ENCODE peak calls at places on chromosomes 1 and 21, in four cellular contexts. K is astrocyte of the cerebellum, T is fibroblast of lung, P is lower lobe of right lung. B is an unnamed sample.

GRCh38 chr1:42993631-42994121 is 35.0 kb upstream of the SLC2A1 start:
- DNase-seq in K (no peak), T (no peak), P (no peak), B (no peak)

GRCh38 chr1:115310821-115311220 is 27.2 kb downstream of the NGF start:
- DNase-seq in K (no peak), T (no peak), P (no peak), B (no peak)

GRCh38 chr1:110250749-110251148 is 40.6 kb downstream of the KCNC4 start:
- DNase-seq in K (no peak), T (no peak), P (no peak), B (no peak)

GRCh38 chr1:51621161-51621560 is 4.3 kb downstream of the OSBPL9 start:
- DNase-seq in K (no peak), T (no peak), P (no peak), B (no peak)

GRCh38 chr1:55062801-55063561 is 23.6 kb downstream of the PCSK9 start:
- DNase-seq in K (no peak), T (no peak), P (no peak), B (no peak)

GRCh38 chr1:83901547-83902155 is 97.3 kb downstream of the TTLL7 start:
- DNase-seq in K (no peak), T (peak), P (no peak), B (no peak)

GRCh38 chr1:1282998-1283397 is 2.8 kb downstream of the SCNN1D start:
- DNase-seq in K (no peak), T (no peak), P (no peak), B (peak)

GRCh38 chr21:16573581-16573980 is 843.8 kb downstream of the USP25 start:
- DNase-seq in K (no peak), T (peak), P (no peak), B (no peak)

GRCh38 chr1:32525053-32525452 is 14.2 kb upstream of the ZBTB8A start:
- DNase-seq in K (no peak), T (no peak), P (no peak), B (no peak)

GRCh38 chr1:205907794-205908193 is 35.5 kb downstream of the SLC26A9 start:
- DNase-seq in K (no peak), T (peak), P (no peak), B (no peak)

GRCh38 chr1:8239039-8239305 is 78.9 kb upstream of the SLC45A1 start:
- DNase-seq in K (no peak), T (peak), P (peak), B (no peak)
- TF ChIP-seq CTCF in K (peak), T (peak), P (peak), B (no peak)

DNA sequence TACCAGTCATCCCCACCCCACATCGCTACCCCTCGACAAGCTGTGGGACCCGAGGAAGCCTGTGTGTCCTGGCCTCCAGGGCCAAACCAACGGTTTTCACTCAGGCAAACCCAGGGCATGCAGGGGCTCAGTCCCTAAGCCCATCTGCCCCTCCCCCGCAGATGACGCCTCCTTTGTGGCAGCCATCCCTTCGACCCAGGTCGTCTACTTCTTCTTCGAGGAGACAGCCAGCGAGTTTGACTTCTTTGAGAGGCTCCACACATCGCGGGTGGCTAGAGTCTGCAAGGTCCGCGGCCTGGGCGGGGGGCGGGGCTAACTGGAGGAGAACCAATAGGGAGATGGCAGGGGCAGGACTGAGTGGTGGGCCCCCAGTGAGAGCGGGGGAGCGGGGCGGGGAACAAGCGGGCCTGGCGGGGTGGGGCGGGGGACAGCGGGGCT is 7.4 kb downstream of the SEMA4A start:
- DNase-seq in K (no peak), T (peak), P (peak), B (peak)
- TF ChIP-seq CTCF in K (no peak), T (no peak), P (no peak), B (no peak)

GRCh38 chr1:112674986-112675727 is 698 bp downstream of the MOV10 start:
- DNase-seq in K (no peak), T (peak), P (no peak), B (peak)
- TF ChIP-seq CTCF in K (no peak), T (peak), P (peak), B (no peak)

GRCh38 chr1:23720256-23720995 is 22.8 kb upstream of the ELOA start:
- DNase-seq in K (no peak), T (no peak), P (no peak), B (peak)

GRCh38 chr1:23722652-23723051 is 20.6 kb upstream of the ELOA start:
- DNase-seq in K (no peak), T (no peak), P (no peak), B (no peak)

GRCh38 chr1:23719162-23719820 is 24.0 kb upstream of the ELOA start:
- DNase-seq in K (peak), T (peak), P (no peak), B (no peak)

GRCh38 chr1:23718482-23718881 is 24.8 kb upstream of the ELOA start:
- DNase-seq in K (no peak), T (peak), P (no peak), B (no peak)
- TF ChIP-seq CTCF in K (peak), T (peak), P (peak), B (peak)

DNA sequence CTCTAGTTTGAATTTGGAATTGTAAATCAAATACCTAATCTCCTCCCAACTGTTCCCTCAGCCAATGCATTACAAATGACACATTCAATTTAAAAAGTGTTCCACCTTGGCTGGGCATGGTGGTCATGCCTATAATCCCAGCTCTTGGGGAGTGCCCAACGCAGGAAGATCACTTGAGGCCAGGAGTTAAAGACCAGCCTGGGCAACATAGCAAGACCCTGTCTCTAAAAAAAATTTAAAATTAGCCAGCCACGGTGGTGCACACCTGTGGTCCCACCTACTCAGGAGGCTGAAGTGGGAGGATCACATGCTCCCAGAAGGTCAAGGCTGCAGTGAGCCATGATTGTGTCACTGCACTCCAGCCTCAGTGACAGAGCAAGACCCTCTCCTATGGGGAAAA is 3.8 kb downstream of the ARNT start:
- DNase-seq in K (no peak), T (no peak), P (no peak), B (no peak)
- TF ChIP-seq CTCF in K (no peak), T (no peak), P (no peak), B (no peak)

GRCh38 chr1:153233448-153233847 is 16.1 kb downstream of the PRR9 start:
- DNase-seq in K (no peak), T (no peak), P (no peak), B (no peak)

GRCh38 chr1:153232553-153232952 is 15.2 kb downstream of the PRR9 start:
- DNase-seq in K (no peak), T (no peak), P (no peak), B (no peak)

GRCh38 chr1:153242160-153242559 is 17.3 kb upstream of the LORICRIN start:
- DNase-seq in K (no peak), T (no peak), P (no peak), B (no peak)

DNA sequence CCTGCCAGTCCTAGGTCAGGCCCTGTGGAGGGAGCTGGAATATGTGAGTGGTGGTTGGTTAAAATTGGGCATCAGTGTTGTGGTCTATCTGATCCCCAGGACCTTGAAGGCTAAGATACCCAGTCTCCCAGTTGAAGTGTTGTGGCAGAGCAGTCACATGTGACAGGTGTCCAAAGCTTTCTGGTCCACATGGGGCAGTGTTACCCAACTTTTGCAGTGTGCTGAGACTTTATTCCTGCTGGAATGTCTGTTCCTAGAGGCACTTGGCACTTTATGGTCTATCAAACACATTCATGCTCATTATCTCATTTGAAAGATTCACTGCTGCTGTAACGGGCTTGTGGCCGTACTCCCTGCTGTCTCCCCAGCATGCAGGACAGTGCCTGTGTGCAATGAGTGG is 21.0 kb upstream of the LORICRIN start:
- DNase-seq in K (no peak), T (no peak), P (no peak), B (no peak)
- TF ChIP-seq CTCF in K (no peak), T (no peak), P (no peak), B (no peak)

B was measured in activated CD8-positive, alpha-beta T cell treated with anti-CD3 and anti-CD28 coated beads for 36 hours.